ENCODE peak calls at places on chromosomes 16 and 17, in eight cellular contexts. One of them, this sample, is unnamed.

GRCh38 chr17:17494499-17495447 is 1.4 kb downstream of the RASD1 start:
- DNase-seq in neural progenitor cell: peak; percentile 77
- DNase-seq in heart right ventricle: peak; percentile 45
- DNase-seq in aorta: peak; percentile 87
- DNase-seq in thoracic aorta: no peak
- DNase-seq in mucosa of descending colon: peak; percentile 69
- DNase-seq in PC-3: peak; percentile 60
- DNase-seq in HCT116: no peak
- DNase-seq in this sample: peak; percentile 82

GRCh38 chr16:8866884-8867482 is 1.8 kb downstream of the CARHSP1 start:
- DNase-seq in neural progenitor cell: peak; percentile 50
- DNase-seq in heart right ventricle: no peak
- DNase-seq in aorta: no peak
- DNase-seq in thoracic aorta: no peak
- DNase-seq in mucosa of descending colon: peak; percentile 46
- DNase-seq in PC-3: no peak
- DNase-seq in HCT116: no peak
- DNase-seq in this sample: no peak

GRCh38 chr17:43676471-43676870 is 14.7 kb upstream of the MEOX1 start:
- DNase-seq in neural progenitor cell: no peak
- DNase-seq in heart right ventricle: no peak
- DNase-seq in aorta: no peak
- DNase-seq in thoracic aorta: no peak
- DNase-seq in mucosa of descending colon: no peak
- DNase-seq in PC-3: peak; percentile 24
- DNase-seq in HCT116: no peak
- DNase-seq in this sample: no peak

GRCh38 chr17:39212200-39212810 is 12.2 kb downstream of the RPL19 start:
- DNase-seq in neural progenitor cell: no peak
- DNase-seq in heart right ventricle: no peak
- DNase-seq in aorta: no peak
- DNase-seq in thoracic aorta: no peak
- DNase-seq in mucosa of descending colon: no peak
- DNase-seq in PC-3: no peak
- DNase-seq in HCT116: no peak
- DNase-seq in this sample: no peak

GRCh38 chr17:1486802-1487695 is 5.4 kb downstream of the MYO1C start:
- DNase-seq in neural progenitor cell: peak; percentile 73
- DNase-seq in heart right ventricle: peak; percentile 73
- DNase-seq in aorta: peak; percentile 97
- DNase-seq in thoracic aorta: peak; percentile 62
- DNase-seq in mucosa of descending colon: peak; percentile 96
- DNase-seq in PC-3: no peak
- DNase-seq in HCT116: peak; percentile 68
- DNase-seq in this sample: peak; percentile 92

GRCh38 chr16:68296291-68296690 is 14.5 kb downstream of the SLC7A6OS start:
- DNase-seq in neural progenitor cell: no peak
- DNase-seq in heart right ventricle: peak; percentile 45
- DNase-seq in aorta: no peak
- DNase-seq in thoracic aorta: no peak
- DNase-seq in mucosa of descending colon: no peak
- DNase-seq in PC-3: no peak
- DNase-seq in HCT116: no peak
- DNase-seq in this sample: no peak

GRCh38 chr17:74280093-74280513 is 6.1 kb downstream of the DNAI2 start:
- DNase-seq in neural progenitor cell: no peak
- DNase-seq in heart right ventricle: no peak
- DNase-seq in aorta: no peak
- DNase-seq in thoracic aorta: no peak
- DNase-seq in mucosa of descending colon: no peak
- DNase-seq in PC-3: no peak
- DNase-seq in HCT116: no peak
- DNase-seq in this sample: no peak

GRCh38 chr17:19569785-19570496 is 36.3 kb downstream of the SLC47A1 start:
- DNase-seq in neural progenitor cell: no peak
- DNase-seq in heart right ventricle: no peak
- DNase-seq in aorta: no peak
- DNase-seq in thoracic aorta: no peak
- DNase-seq in mucosa of descending colon: no peak
- DNase-seq in PC-3: peak; percentile 60
- DNase-seq in HCT116: no peak
- DNase-seq in this sample: no peak

GRCh38 chr16:2022723-2023097 is 3.1 kb downstream of the NPW start:
- DNase-seq in neural progenitor cell: peak; percentile 74
- DNase-seq in heart right ventricle: no peak
- DNase-seq in aorta: no peak
- DNase-seq in thoracic aorta: no peak
- DNase-seq in mucosa of descending colon: no peak
- DNase-seq in PC-3: peak; percentile 43
- DNase-seq in HCT116: no peak
- DNase-seq in this sample: peak; percentile 96
- H3K4me3 ChIP-seq in neural progenitor cell: peak overlapping the region; percentile 45
- H3K4me3 ChIP-seq in heart right ventricle: peak overlapping the region; percentile 47
- H3K4me3 ChIP-seq in aorta: no peak overlapping the region
- H3K4me3 ChIP-seq in thoracic aorta: peak overlapping the region; percentile 63
- H3K4me3 ChIP-seq in mucosa of descending colon: no peak overlapping the region
- H3K4me3 ChIP-seq in PC-3: peak overlapping the region; percentile 62
- H3K4me3 ChIP-seq in HCT116: peak overlapping the region; percentile 50
- H3K4me3 ChIP-seq in this sample: peak overlapping the region; percentile 40

DNA sequence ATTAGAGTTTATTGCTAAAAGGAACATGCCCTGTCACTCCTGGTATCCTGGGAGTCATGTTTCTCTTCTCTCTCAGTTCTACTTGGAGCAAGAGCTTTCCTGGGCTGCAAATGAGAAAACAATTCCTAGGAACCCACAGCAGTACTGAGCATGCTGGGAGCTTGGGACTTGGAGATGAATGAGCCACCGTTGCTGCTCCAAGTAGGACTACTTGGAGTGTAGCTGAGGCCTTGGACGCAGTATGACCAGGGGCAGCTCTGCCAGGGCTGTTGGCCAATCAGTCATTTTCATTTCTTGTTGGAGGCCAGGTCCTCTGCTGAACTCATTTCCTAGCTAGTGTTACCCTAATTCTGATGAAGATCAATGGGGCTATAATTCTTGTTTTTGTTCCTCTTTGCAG is 8.1 kb upstream of the LGALS9 start:
- DNase-seq in neural progenitor cell: no peak
- DNase-seq in heart right ventricle: no peak
- DNase-seq in aorta: no peak
- DNase-seq in thoracic aorta: no peak
- DNase-seq in mucosa of descending colon: no peak
- DNase-seq in PC-3: no peak
- DNase-seq in HCT116: no peak
- DNase-seq in this sample: no peak
- H3K36me3 ChIP-seq in neural progenitor cell: no peaks in the 10 kb centered on the region
- H3K36me3 ChIP-seq in heart right ventricle: peaks cover 62% of the 10 kb centered on the region
- H3K36me3 ChIP-seq in aorta: peaks cover 5% of the 10 kb centered on the region
- H3K36me3 ChIP-seq in thoracic aorta: peaks cover 16% of the 10 kb centered on the region
- H3K36me3 ChIP-seq in mucosa of descending colon: no peaks in the 10 kb centered on the region
- H3K36me3 ChIP-seq in PC-3: no peaks in the 10 kb centered on the region
- H3K36me3 ChIP-seq in HCT116: no peaks in the 10 kb centered on the region
- H3K36me3 ChIP-seq in this sample: peaks cover 18% of the 10 kb centered on the region

GRCh38 chr17:81370304-81370703 is 25.0 kb upstream of the BAHCC1 start:
- DNase-seq in neural progenitor cell: no peak
- DNase-seq in heart right ventricle: no peak
- DNase-seq in aorta: no peak
- DNase-seq in thoracic aorta: no peak
- DNase-seq in mucosa of descending colon: no peak
- DNase-seq in PC-3: no peak
- DNase-seq in HCT116: no peak
- DNase-seq in this sample: no peak
- H3K4me3 ChIP-seq in neural progenitor cell: no peak overlapping the region
- H3K4me3 ChIP-seq in heart right ventricle: no peak overlapping the region
- H3K4me3 ChIP-seq in aorta: no peak overlapping the region
- H3K4me3 ChIP-seq in thoracic aorta: no peak overlapping the region
- H3K4me3 ChIP-seq in mucosa of descending colon: no peak overlapping the region
- H3K4me3 ChIP-seq in PC-3: no peak overlapping the region
- H3K4me3 ChIP-seq in HCT116: no peak overlapping the region
- H3K4me3 ChIP-seq in this sample: no peak overlapping the region

GRCh38 chr17:28196637-28197036 is 122.4 kb upstream of the TMEM97 start:
- DNase-seq in neural progenitor cell: no peak
- DNase-seq in heart right ventricle: no peak
- DNase-seq in aorta: no peak
- DNase-seq in thoracic aorta: no peak
- DNase-seq in mucosa of descending colon: no peak
- DNase-seq in PC-3: no peak
- DNase-seq in HCT116: no peak
- DNase-seq in this sample: no peak
- H3K36me3 ChIP-seq in neural progenitor cell: peaks cover 6% of the 10 kb centered on the region
- H3K36me3 ChIP-seq in heart right ventricle: peaks cover 67% of the 10 kb centered on the region
- H3K36me3 ChIP-seq in aorta: peaks cover 6% of the 10 kb centered on the region
- H3K36me3 ChIP-seq in thoracic aorta: peaks cover 3% of the 10 kb centered on the region
- H3K36me3 ChIP-seq in mucosa of descending colon: no peaks in the 10 kb centered on the region
- H3K36me3 ChIP-seq in PC-3: peaks cover 7% of the 10 kb centered on the region
- H3K36me3 ChIP-seq in HCT116: no peaks in the 10 kb centered on the region
- H3K36me3 ChIP-seq in this sample: peaks cover 2% of the 10 kb centered on the region

This sample was measured in H7.